ENCODE peak calls at places on chromosomes 13 and 19, in seven cellular contexts. D is fibroblast of lung; X is pancreas; A is HL-60; V is prostate gland; C is CD8-positive, alpha-beta T cell; L is BJ. H is an unnamed sample.

GRCh38 chr13:59303433-59303832 is 860.3 kb downstream of the DIAPH3 start:
- DNase-seq in D (peak), X (no peak), A (no peak), V (no peak), C (no peak), L (no peak), H (no peak)

GRCh38 chr19:11410682-11411081 is 8.4 kb downstream of the RGL3 start:
- DNase-seq in D (peak), X (no peak), A (no peak), V (no peak), C (no peak), L (no peak), H (no peak)

GRCh38 chr19:18651300-18651699 is 14.5 kb downstream of the KLHL26 start:
- DNase-seq in D (no peak), X (no peak), A (no peak), V (no peak), C (no peak), L (no peak), H (no peak)

GRCh38 chr13:110770678-110771077 is 57.2 kb downstream of the ING1 start:
- DNase-seq in D (no peak), X (no peak), A (no peak), V (no peak), C (no peak), L (no peak), H (no peak)

GRCh38 chr19:49692102-49692599 is 1.2 kb downstream of the CPT1C start:
- DNase-seq in D (no peak), X (no peak), A (no peak), V (no peak), C (no peak), L (no peak), H (no peak)

GRCh38 chr13:50864492-50864891 is 21.0 kb upstream of the DLEU7 start:
- DNase-seq in D (no peak), X (no peak), A (no peak), V (no peak), C (no peak), L (no peak), H (no peak)

GRCh38 chr13:42746846-42747245 is 34.5 kb upstream of the FAM216B start:
- DNase-seq in D (peak), X (no peak), A (no peak), V (no peak), C (no peak), L (no peak), H (no peak)

GRCh38 chr19:11699931-11700794 is 38.6 kb downstream of the ZNF823 start:
- DNase-seq in D (peak), X (no peak), A (no peak), V (no peak), C (no peak), L (no peak), H (no peak)

GRCh38 chr19:35011737-35012682 is 11.9 kb downstream of the GRAMD1A start:
- DNase-seq in D (no peak), X (no peak), A (no peak), V (no peak), C (peak), L (no peak), H (no peak)

GRCh38 chr13:108342369-108343289 is 73.1 kb downstream of the TNFSF13B start:
- DNase-seq in D (peak), X (no peak), A (no peak), V (no peak), C (no peak), L (no peak), H (no peak)

GRCh38 chr13:95509521-95510315 is 42.8 kb upstream of the CLDN10 start:
- DNase-seq in D (peak), X (no peak), A (peak), V (no peak), C (no peak), L (no peak), H (no peak)

GRCh38 chr19:30064021-30064699 is 122.1 kb downstream of the URI1 start:
- DNase-seq in D (no peak), X (no peak), A (no peak), V (no peak), C (no peak), L (no peak), H (no peak)

GRCh38 chr19:14479985-14480694 is 5.0 kb upstream of the PTGER1 start:
- DNase-seq in D (peak), X (no peak), A (peak), V (no peak), C (peak), L (no peak), H (no peak)

GRCh38 chr13:113663934-113664333 is 3.1 kb upstream of the GRK1 start:
- DNase-seq in D (no peak), X (peak), A (no peak), V (no peak), C (no peak), L (no peak), H (no peak)

GRCh38 chr13:85666356-85666755 is 132.9 kb downstream of the SLITRK6 start:
- DNase-seq in D (no peak), X (no peak), A (no peak), V (no peak), C (no peak), L (no peak), H (no peak)

GRCh38 chr19:15675560-15675959 is 2.7 kb downstream of the CYP4F12 start:
- DNase-seq in D (no peak), X (no peak), A (no peak), V (no peak), C (no peak), L (no peak), H (no peak)

GRCh38 chr13:74063533-74064100 is 70.6 kb downstream of the KLF12 start:
- DNase-seq in D (no peak), X (no peak), A (no peak), V (no peak), C (no peak), L (no peak), H (no peak)

GRCh38 chr13:47288546-47288945 is 391.7 kb upstream of the HTR2A start:
- DNase-seq in D (peak), X (no peak), A (no peak), V (no peak), C (no peak), L (no peak), H (peak)

GRCh38 chr13:113099142-113099541 is 6.4 kb upstream of the F7 start:
- DNase-seq in D (no peak), X (no peak), A (no peak), V (no peak), C (no peak), L (no peak), H (no peak)

GRCh38 chr13:49304763-49305695 is 57.3 kb downstream of the CDADC1 start:
- DNase-seq in D (no peak), X (no peak), A (no peak), V (no peak), C (no peak), L (no peak), H (no peak)

GRCh38 chr13:98252931-98253470 is 75.9 kb upstream of the RNF113B start:
- DNase-seq in D (peak), X (no peak), A (no peak), V (no peak), C (no peak), L (peak), H (peak)

GRCh38 chr19:53511933-53512374 is 26.0 kb upstream of the ZNF331 start:
- DNase-seq in D (peak), X (peak), A (no peak), V (peak), C (peak), L (no peak), H (no peak)

GRCh38 chr13:110528371-110528770 is 33.2 kb downstream of the RAB20 start:
- DNase-seq in D (no peak), X (no peak), A (no peak), V (no peak), C (no peak), L (no peak), H (no peak)

GRCh38 chr19:55027472-55028337 is 10.4 kb downstream of the GP6 start:
- DNase-seq in D (no peak), X (no peak), A (peak), V (no peak), C (no peak), L (no peak), H (no peak)

GRCh38 chr13:91167706-91168459 is 179.6 kb upstream of the MIR17HG start:
- DNase-seq in D (peak), X (no peak), A (no peak), V (no peak), C (no peak), L (no peak), H (no peak)

GRCh38 chr13:76852991-76853390 is 33.2 kb downstream of the KCTD12 start:
- DNase-seq in D (peak), X (no peak), A (no peak), V (no peak), C (no peak), L (no peak), H (no peak)

GRCh38 chr13:78569029-78569428 is 34.3 kb downstream of the POU4F1 start:
- DNase-seq in D (no peak), X (no peak), A (no peak), V (no peak), C (no peak), L (no peak), H (no peak)

GRCh38 chr19:3507371-3508120 is 1.4 kb downstream of the FZR1 start:
- DNase-seq in D (peak), X (peak), A (no peak), V (peak), C (peak), L (no peak), H (no peak)

GRCh38 chr13:27174766-27175455 is 3.3 kb upstream of the USP12 start:
- DNase-seq in D (no peak), X (no peak), A (no peak), V (no peak), C (no peak), L (no peak), H (no peak)

GRCh38 chr19:35222373-35223005 is 6.0 kb downstream of the FAM187B start:
- DNase-seq in D (no peak), X (no peak), A (no peak), V (no peak), C (no peak), L (no peak), H (no peak)

GRCh38 chr13:24254151-24254810 is 55.1 kb upstream of the C1QTNF9 start:
- DNase-seq in D (no peak), X (no peak), A (peak), V (no peak), C (peak), L (no peak), H (no peak)

GRCh38 chr13:94765814-94766213 is 53.5 kb upstream of the SOX21 start:
- DNase-seq in D (no peak), X (no peak), A (no peak), V (no peak), C (no peak), L (no peak), H (no peak)

GRCh38 chr13:20182231-20182846 is 10.4 kb downstream of the GJB2 start:
- DNase-seq in D (peak), X (no peak), A (peak), V (no peak), C (peak), L (no peak), H (peak)

GRCh38 chr13:67175836-67176235 is 54.3 kb downstream of the PCDH9 start:
- DNase-seq in D (no peak), X (no peak), A (no peak), V (no peak), C (no peak), L (no peak), H (no peak)

GRCh38 chr19:49409441-49410029 is 13.7 kb downstream of the PTH2 start:
- DNase-seq in D (no peak), X (no peak), A (no peak), V (no peak), C (no peak), L (no peak), H (no peak)

GRCh38 chr19:36573948-36574726 is 1.0 kb upstream of the ZNF529 start:
- DNase-seq in D (peak), X (peak), A (no peak), V (no peak), C (no peak), L (no peak), H (peak)

GRCh38 chr13:67043901-67044300 is 186.2 kb downstream of the PCDH9 start:
- DNase-seq in D (peak), X (no peak), A (no peak), V (no peak), C (no peak), L (no peak), H (no peak)

GRCh38 chr19:38852231-38853044 is 2.7 kb upstream of the HNRNPL start:
- DNase-seq in D (peak), X (peak), A (no peak), V (peak), C (peak), L (no peak), H (no peak)

GRCh38 chr19:45496349-45496953 is 396 bp downstream of the RTN2 start:
- DNase-seq in D (no peak), X (peak), A (no peak), V (no peak), C (peak), L (no peak), H (no peak)

GRCh38 chr19:1590641-1591397 is 1.8 kb downstream of the MBD3 start:
- DNase-seq in D (no peak), X (no peak), A (no peak), V (no peak), C (peak), L (no peak), H (no peak)
- TF ChIP-seq CTCF in D (peak), X (no peak), A (no peak), V (no peak), C (peak), L (peak), H (peak)

GRCh38 chr19:12705654-12706331 is 9.4 kb upstream of the FBXW9 start:
- DNase-seq in D (no peak), X (no peak), A (no peak), V (no peak), C (no peak), L (no peak), H (no peak)

GRCh38 chr19:12705169-12705568 is 8.7 kb upstream of the FBXW9 start:
- DNase-seq in D (no peak), X (no peak), A (no peak), V (no peak), C (no peak), L (no peak), H (no peak)

GRCh38 chr19:12698138-12698537 is 1.7 kb upstream of the FBXW9 start:
- DNase-seq in D (no peak), X (no peak), A (no peak), V (no peak), C (no peak), L (no peak), H (no peak)

GRCh38 chr19:12703056-12703455 is 6.6 kb upstream of the FBXW9 start:
- DNase-seq in D (peak), X (no peak), A (no peak), V (no peak), C (peak), L (no peak), H (no peak)

DNA sequence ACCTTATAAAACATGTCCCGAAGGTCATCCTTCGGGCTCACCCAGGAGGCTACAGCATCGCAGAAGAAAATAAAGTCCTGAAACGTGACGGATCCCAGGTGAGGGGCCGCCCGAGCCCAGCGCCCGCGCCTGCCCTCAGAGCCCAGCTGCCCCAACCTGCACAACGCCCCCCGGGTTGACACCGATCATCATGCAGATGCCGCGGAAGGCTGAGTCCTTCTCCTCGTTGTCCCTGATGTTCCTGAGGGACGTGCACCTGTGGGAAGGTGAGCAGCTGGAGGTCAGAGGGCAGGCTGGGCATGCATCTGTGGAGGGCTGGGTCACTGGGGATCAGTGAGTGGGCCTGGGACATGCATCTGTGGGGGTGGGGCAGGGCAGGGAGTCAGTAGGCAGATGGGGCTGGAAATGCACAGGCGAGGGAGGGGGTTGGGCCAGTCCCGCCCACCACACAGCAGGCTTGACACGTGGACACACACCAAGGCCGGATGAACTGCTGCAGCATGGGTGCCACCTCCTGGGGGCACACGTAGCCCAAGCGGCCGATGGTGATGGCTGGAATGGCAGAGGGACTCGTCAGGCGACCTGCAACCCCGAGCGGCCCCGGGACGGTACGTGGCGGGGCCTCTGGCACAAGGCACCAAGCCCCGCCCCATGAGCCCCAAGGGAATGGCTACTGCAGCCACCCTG is 5.3 kb upstream of the FBXW9 start:
- DNase-seq in D (no peak), X (no peak), A (no peak), V (no peak), C (no peak), L (no peak), H (no peak)
- H3K4me3 ChIP-seq in D (no peak), X (no peak), A (no peak), V (no peak), C (no peak), L (no peak), H (no peak)

DNA sequence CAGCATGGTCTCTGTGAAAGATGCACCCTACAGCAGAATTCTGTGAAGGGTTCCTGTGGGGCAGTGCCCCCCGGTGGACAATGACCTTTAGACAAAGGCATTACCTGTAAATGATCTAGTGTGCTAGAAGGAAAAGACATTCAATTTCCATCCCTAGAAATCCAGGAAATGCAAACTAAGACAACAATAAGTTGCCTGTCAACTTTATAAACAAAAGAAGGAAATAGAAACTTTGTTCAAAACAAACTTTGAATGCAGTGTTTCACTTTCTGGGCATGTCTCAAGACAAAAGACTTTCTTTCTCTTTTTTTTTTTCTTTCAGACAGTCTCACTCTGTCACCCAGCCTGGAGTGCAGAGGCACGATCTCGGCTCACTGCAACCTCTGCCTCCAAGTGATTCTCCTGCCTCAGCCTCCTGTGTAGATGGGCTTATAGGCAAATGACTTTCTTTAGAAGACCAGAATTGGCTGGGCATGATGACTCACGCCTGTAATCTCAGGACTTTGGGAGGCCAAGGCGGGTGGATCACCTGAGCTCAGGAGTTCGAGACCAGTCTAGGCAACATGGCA is 15.5 kb downstream of the TEX101 start:
- DNase-seq in D (no peak), X (no peak), A (no peak), V (no peak), C (no peak), L (no peak), H (no peak)
- TF ChIP-seq CTCF in D (no peak), X (no peak), A (no peak), V (no peak), C (no peak), L (peak), H (peak)

GRCh38 chr13:44919103-44919804 is 70.0 kb downstream of the NUFIP1 start:
- DNase-seq in D (no peak), X (peak), A (no peak), V (no peak), C (no peak), L (no peak), H (no peak)
- H3K4me3 ChIP-seq in D (peak), X (no peak), A (peak), V (no peak), C (peak), L (peak), H (peak)

GRCh38 chr13:80195649-80196048 is 145.3 kb downstream of the SPRY2 start:
- DNase-seq in D (no peak), X (no peak), A (no peak), V (no peak), C (no peak), L (no peak), H (no peak)

GRCh38 chr13:80201686-80202085 is 139.2 kb downstream of the SPRY2 start:
- DNase-seq in D (no peak), X (no peak), A (no peak), V (no peak), C (no peak), L (no peak), H (no peak)

GRCh38 chr13:80196756-80197155 is 144.2 kb downstream of the SPRY2 start:
- DNase-seq in D (no peak), X (no peak), A (no peak), V (no peak), C (no peak), L (no peak), H (no peak)

GRCh38 chr13:80199585-80200292 is 141.2 kb downstream of the SPRY2 start:
- DNase-seq in D (no peak), X (no peak), A (no peak), V (no peak), C (no peak), L (no peak), H (no peak)

DNA sequence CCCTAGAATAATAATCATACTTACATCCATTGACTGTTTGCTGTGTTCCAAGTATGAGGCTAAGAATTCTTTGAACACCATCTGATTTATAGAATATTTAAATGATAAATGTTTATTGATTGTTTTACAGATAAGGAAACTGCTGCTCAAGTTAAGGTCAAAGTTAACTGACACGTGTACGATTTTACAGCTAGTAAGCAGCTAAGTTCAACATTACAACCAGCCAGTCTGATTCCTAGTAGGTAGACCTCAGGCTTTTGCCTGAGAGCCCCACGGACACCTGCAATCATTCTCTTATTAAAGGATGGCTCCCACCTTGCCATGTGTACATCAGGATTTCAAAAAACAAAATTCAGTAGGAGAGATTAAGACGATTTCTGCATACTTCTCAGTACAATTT is 141.9 kb downstream of the SPRY2 start:
- DNase-seq in D (no peak), X (no peak), A (no peak), V (no peak), C (no peak), L (no peak), H (no peak)
- TF ChIP-seq CTCF in D (no peak), X (no peak), A (no peak), V (no peak), C (no peak), L (no peak), H (no peak)

DNA sequence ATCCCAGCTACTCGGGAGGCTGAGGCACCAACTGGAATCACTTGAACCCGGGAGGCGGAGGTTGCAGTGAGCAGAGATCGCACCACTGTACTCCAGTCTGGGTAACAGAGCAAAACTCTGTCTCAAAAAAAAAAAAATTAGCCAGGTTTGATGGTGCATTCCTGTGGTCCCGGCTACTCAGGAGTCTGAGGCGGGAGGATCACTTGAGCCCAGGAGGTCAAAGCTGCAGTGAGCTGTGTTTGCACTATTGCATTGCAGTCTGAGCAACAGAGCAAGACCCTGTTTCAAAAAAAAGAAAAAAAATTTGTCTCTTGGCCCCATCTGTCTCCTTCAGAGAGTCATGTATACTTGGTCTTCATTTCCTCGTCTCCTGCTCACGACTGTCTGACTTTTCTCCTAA is 1.6 kb downstream of the CCDC97 start:
- DNase-seq in D (peak), X (no peak), A (no peak), V (no peak), C (no peak), L (no peak), H (no peak)
- H3K4me3 ChIP-seq in D (peak), X (no peak), A (no peak), V (no peak), C (no peak), L (no peak), H (peak)